ENCODE peak calls at places on chromosomes 1 and 21, in six cellular contexts. One of them, this sample, is unnamed.

GRCh38 chr1:84632975-84633427 is 57.3 kb downstream of the SSX2IP start:
- DNase-seq in suprapubic skin: no peak
- DNase-seq in A549: peak; percentile 70
- DNase-seq in H9: no peak
- DNase-seq in GM12864: no peak
- DNase-seq in cardiac muscle cell: peak; percentile 59
- DNase-seq in this sample: peak; percentile 36

GRCh38 chr1:162080472-162081015 is 11.1 kb downstream of the NOS1AP start:
- DNase-seq in suprapubic skin: no peak
- DNase-seq in A549: no peak
- DNase-seq in H9: no peak
- DNase-seq in GM12864: no peak
- DNase-seq in cardiac muscle cell: no peak
- DNase-seq in this sample: no peak

GRCh38 chr1:31063636-31064035 is 1.9 kb downstream of the PUM1 start:
- DNase-seq in suprapubic skin: no peak
- DNase-seq in A549: no peak
- DNase-seq in H9: no peak
- DNase-seq in GM12864: no peak
- DNase-seq in cardiac muscle cell: peak; percentile 24
- DNase-seq in this sample: no peak

GRCh38 chr1:56963667-56964066 is 2.1 kb downstream of the C8B start:
- DNase-seq in suprapubic skin: no peak
- DNase-seq in A549: no peak
- DNase-seq in H9: no peak
- DNase-seq in GM12864: no peak
- DNase-seq in cardiac muscle cell: peak; percentile 45
- DNase-seq in this sample: no peak

GRCh38 chr1:54417123-54417522 is 10.9 kb upstream of the SSBP3 start:
- DNase-seq in suprapubic skin: no peak
- DNase-seq in A549: no peak
- DNase-seq in H9: no peak
- DNase-seq in GM12864: no peak
- DNase-seq in cardiac muscle cell: no peak
- DNase-seq in this sample: no peak

GRCh38 chr1:50422675-50422945 is 633 bp downstream of the DMRTA2 start:
- DNase-seq in suprapubic skin: no peak
- DNase-seq in A549: no peak
- DNase-seq in H9: no peak
- DNase-seq in GM12864: no peak
- DNase-seq in cardiac muscle cell: no peak
- DNase-seq in this sample: no peak

GRCh38 chr1:147641695-147642592 is 28.4 kb downstream of the ACP6 start:
- DNase-seq in suprapubic skin: no peak
- DNase-seq in A549: peak; percentile 60
- DNase-seq in H9: no peak
- DNase-seq in GM12864: no peak
- DNase-seq in cardiac muscle cell: peak; percentile 65
- DNase-seq in this sample: no peak

GRCh38 chr21:44520326-44521300 is 19.4 kb downstream of the KRTAP10-1 start:
- DNase-seq in suprapubic skin: peak; percentile 56
- DNase-seq in A549: no peak
- DNase-seq in H9: no peak
- DNase-seq in GM12864: no peak
- DNase-seq in cardiac muscle cell: no peak
- DNase-seq in this sample: no peak

GRCh38 chr1:116847175-116847574 is 62.5 kb upstream of the PTGFRN start:
- DNase-seq in suprapubic skin: no peak
- DNase-seq in A549: no peak
- DNase-seq in H9: no peak
- DNase-seq in GM12864: no peak
- DNase-seq in cardiac muscle cell: no peak
- DNase-seq in this sample: no peak

GRCh38 chr1:15685820-15686219 is 1.7 kb downstream of the PLEKHM2 start:
- DNase-seq in suprapubic skin: no peak
- DNase-seq in A549: no peak
- DNase-seq in H9: no peak
- DNase-seq in GM12864: no peak
- DNase-seq in cardiac muscle cell: no peak
- DNase-seq in this sample: no peak

GRCh38 chr1:206705187-206705586 is 20.5 kb downstream of the MAPKAPK2 start:
- DNase-seq in suprapubic skin: peak; percentile 67
- DNase-seq in A549: no peak
- DNase-seq in H9: no peak
- DNase-seq in GM12864: no peak
- DNase-seq in cardiac muscle cell: peak; percentile 52
- DNase-seq in this sample: no peak

GRCh38 chr1:192702212-192702993 is 66.5 kb downstream of the RGS13 start:
- DNase-seq in suprapubic skin: no peak
- DNase-seq in A549: peak; percentile 74
- DNase-seq in H9: no peak
- DNase-seq in GM12864: no peak
- DNase-seq in cardiac muscle cell: peak; percentile 68
- DNase-seq in this sample: no peak

GRCh38 chr1:202078211-202078610 is 44.5 kb upstream of the GPR37L1 start:
- DNase-seq in suprapubic skin: no peak
- DNase-seq in A549: no peak
- DNase-seq in H9: no peak
- DNase-seq in GM12864: no peak
- DNase-seq in cardiac muscle cell: no peak
- DNase-seq in this sample: no peak

GRCh38 chr1:21919520-21919919 is 17.6 kb downstream of the HSPG2 start:
- DNase-seq in suprapubic skin: no peak
- DNase-seq in A549: peak; percentile 56
- DNase-seq in H9: no peak
- DNase-seq in GM12864: no peak
- DNase-seq in cardiac muscle cell: peak; percentile 62
- DNase-seq in this sample: no peak

GRCh38 chr1:108049083-108049819 is 84.3 kb upstream of the VAV3 start:
- DNase-seq in suprapubic skin: peak; percentile 78
- DNase-seq in A549: peak; percentile 9
- DNase-seq in H9: peak; percentile 68
- DNase-seq in GM12864: no peak
- DNase-seq in cardiac muscle cell: peak; percentile 38
- DNase-seq in this sample: no peak

GRCh38 chr1:14600405-14601150 is 2.1 kb downstream of the KAZN start:
- DNase-seq in suprapubic skin: no peak
- DNase-seq in A549: no peak
- DNase-seq in H9: no peak
- DNase-seq in GM12864: no peak
- DNase-seq in cardiac muscle cell: no peak
- DNase-seq in this sample: no peak

GRCh38 chr1:14598007-14598497 is 433 bp upstream of the KAZN start:
- DNase-seq in suprapubic skin: no peak
- DNase-seq in A549: no peak
- DNase-seq in H9: peak; percentile 63
- DNase-seq in GM12864: no peak
- DNase-seq in cardiac muscle cell: no peak
- DNase-seq in this sample: no peak

GRCh38 chr1:14598498-14599172 is at the start of gene KAZN:
- DNase-seq in suprapubic skin: peak; percentile 60
- DNase-seq in A549: no peak
- DNase-seq in H9: peak; percentile 78
- DNase-seq in GM12864: no peak
- DNase-seq in cardiac muscle cell: no peak
- DNase-seq in this sample: no peak

GRCh38 chr1:14599787-14600186 is 1.3 kb downstream of the KAZN start:
- DNase-seq in suprapubic skin: no peak
- DNase-seq in A549: no peak
- DNase-seq in H9: no peak
- DNase-seq in GM12864: peak; percentile 15
- DNase-seq in cardiac muscle cell: no peak
- DNase-seq in this sample: no peak

DNA sequence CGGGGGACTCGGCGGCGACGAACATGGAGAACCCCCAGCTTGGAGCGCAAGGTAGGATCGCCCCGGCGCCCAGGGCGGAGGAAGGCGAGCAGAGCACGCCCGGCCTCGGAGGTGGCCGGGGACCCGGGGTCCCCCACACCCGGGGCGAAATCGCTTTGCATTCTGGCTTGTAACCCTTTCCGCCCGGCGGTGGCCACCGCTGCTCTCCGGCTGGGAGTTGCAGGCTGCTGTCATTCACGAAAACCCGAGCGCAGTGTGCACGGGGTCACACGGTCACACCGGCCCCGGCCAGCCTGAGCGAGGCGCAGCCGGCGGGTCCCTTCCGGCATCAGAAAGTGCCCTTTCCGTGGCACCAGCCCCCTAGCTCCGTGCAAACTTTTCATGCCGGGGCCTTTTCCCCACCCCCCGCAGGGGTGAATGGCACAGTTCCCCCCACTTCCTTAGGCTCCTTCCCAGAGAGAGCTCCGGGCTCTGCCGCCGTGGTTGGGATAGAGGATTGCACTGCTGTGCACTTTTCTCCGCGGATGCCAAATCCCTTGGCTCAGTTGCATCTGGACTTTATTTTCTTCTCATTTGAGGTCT is 779 bp downstream of the KAZN start:
- DNase-seq in suprapubic skin: no peak
- DNase-seq in A549: no peak
- DNase-seq in H9: peak; percentile 43
- DNase-seq in GM12864: no peak
- DNase-seq in cardiac muscle cell: no peak
- DNase-seq in this sample: no peak
- TF ChIP-seq CTCF in suprapubic skin: no peak
- TF ChIP-seq CTCF in A549: no peak
- TF ChIP-seq CTCF in H9: no peak
- TF ChIP-seq CTCF in GM12864: no peak
- TF ChIP-seq CTCF in cardiac muscle cell: no peak
- TF ChIP-seq CTCF in this sample: no peak

DNA sequence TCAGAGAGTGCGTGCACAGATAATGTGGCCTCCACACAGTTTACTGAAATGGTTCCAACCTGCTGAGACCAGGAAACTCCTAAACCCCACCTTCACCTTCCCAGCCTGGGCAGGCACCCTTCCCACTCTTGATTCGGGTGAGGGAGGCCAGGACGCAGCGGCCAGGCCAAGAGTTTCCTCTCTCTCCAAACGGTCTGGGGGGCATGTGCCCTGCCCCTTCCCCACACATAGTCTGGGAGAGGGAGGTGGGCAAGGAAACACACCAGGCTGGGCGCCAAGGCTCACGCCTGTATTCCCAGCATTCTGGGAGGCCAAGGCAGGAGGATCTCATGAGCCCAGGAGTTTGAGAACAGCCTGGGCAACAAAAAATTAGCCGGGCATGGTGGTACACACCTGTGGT is 9.6 kb downstream of the TNFRSF8 start:
- DNase-seq in suprapubic skin: no peak
- DNase-seq in A549: no peak
- DNase-seq in H9: no peak
- DNase-seq in GM12864: no peak
- DNase-seq in cardiac muscle cell: no peak
- DNase-seq in this sample: no peak
- TF ChIP-seq CTCF in suprapubic skin: no peak
- TF ChIP-seq CTCF in A549: no peak
- TF ChIP-seq CTCF in H9: no peak
- TF ChIP-seq CTCF in GM12864: no peak
- TF ChIP-seq CTCF in cardiac muscle cell: no peak
- TF ChIP-seq CTCF in this sample: no peak

GRCh38 chr1:2820731-2821372 is 19.4 kb upstream of the TTC34 start:
- DNase-seq in suprapubic skin: no peak
- DNase-seq in A549: no peak
- DNase-seq in H9: no peak
- DNase-seq in GM12864: no peak
- DNase-seq in cardiac muscle cell: no peak
- DNase-seq in this sample: no peak

GRCh38 chr1:2821373-2821955 is 20.0 kb upstream of the TTC34 start:
- DNase-seq in suprapubic skin: no peak
- DNase-seq in A549: no peak
- DNase-seq in H9: no peak
- DNase-seq in GM12864: no peak
- DNase-seq in cardiac muscle cell: no peak
- DNase-seq in this sample: no peak

GRCh38 chr1:2822621-2823145 is 21.2 kb upstream of the TTC34 start:
- DNase-seq in suprapubic skin: no peak
- DNase-seq in A549: no peak
- DNase-seq in H9: no peak
- DNase-seq in GM12864: no peak
- DNase-seq in cardiac muscle cell: no peak
- DNase-seq in this sample: no peak

GRCh38 chr1:2823921-2824660 is 22.6 kb upstream of the TTC34 start:
- DNase-seq in suprapubic skin: no peak
- DNase-seq in A549: no peak
- DNase-seq in H9: no peak
- DNase-seq in GM12864: no peak
- DNase-seq in cardiac muscle cell: no peak
- DNase-seq in this sample: no peak

GRCh38 chr1:2821970-2822620 is 20.6 kb upstream of the TTC34 start:
- DNase-seq in suprapubic skin: no peak
- DNase-seq in A549: peak; percentile 17
- DNase-seq in H9: no peak
- DNase-seq in GM12864: no peak
- DNase-seq in cardiac muscle cell: no peak
- DNase-seq in this sample: no peak
- TF ChIP-seq CTCF in suprapubic skin: no peak
- TF ChIP-seq CTCF in A549: peak; percentile 46
- TF ChIP-seq CTCF in H9: no peak
- TF ChIP-seq CTCF in GM12864: peak; percentile 48
- TF ChIP-seq CTCF in cardiac muscle cell: no peak
- TF ChIP-seq CTCF in this sample: no peak

GRCh38 chr1:14605945-14606344 is 7.5 kb downstream of the KAZN start:
- DNase-seq in suprapubic skin: no peak
- DNase-seq in A549: no peak
- DNase-seq in H9: no peak
- DNase-seq in GM12864: no peak
- DNase-seq in cardiac muscle cell: no peak
- DNase-seq in this sample: no peak

GRCh38 chr1:14608308-14608707 is 9.8 kb downstream of the KAZN start:
- DNase-seq in suprapubic skin: no peak
- DNase-seq in A549: no peak
- DNase-seq in H9: no peak
- DNase-seq in GM12864: no peak
- DNase-seq in cardiac muscle cell: no peak
- DNase-seq in this sample: no peak

GRCh38 chr1:14604414-14604813 is 5.9 kb downstream of the KAZN start:
- DNase-seq in suprapubic skin: no peak
- DNase-seq in A549: no peak
- DNase-seq in H9: no peak
- DNase-seq in GM12864: no peak
- DNase-seq in cardiac muscle cell: no peak
- DNase-seq in this sample: no peak

GRCh38 chr1:14607295-14607694 is 8.8 kb downstream of the KAZN start:
- DNase-seq in suprapubic skin: no peak
- DNase-seq in A549: no peak
- DNase-seq in H9: no peak
- DNase-seq in GM12864: no peak
- DNase-seq in cardiac muscle cell: no peak
- DNase-seq in this sample: no peak

GRCh38 chr1:14606632-14607031 is 8.1 kb downstream of the KAZN start:
- DNase-seq in suprapubic skin: no peak
- DNase-seq in A549: no peak
- DNase-seq in H9: no peak
- DNase-seq in GM12864: no peak
- DNase-seq in cardiac muscle cell: no peak
- DNase-seq in this sample: no peak
- TF ChIP-seq CTCF in suprapubic skin: no peak
- TF ChIP-seq CTCF in A549: no peak
- TF ChIP-seq CTCF in H9: peak; percentile 59
- TF ChIP-seq CTCF in GM12864: peak; percentile 43
- TF ChIP-seq CTCF in cardiac muscle cell: peak; percentile 12
- TF ChIP-seq CTCF in this sample: peak; percentile 29

This sample was measured in osteocyte.